ENCODE peak calls at places on chromosomes 1 and 21, in four cellular contexts. F is H1, R is IMR-90, W is GM12878. V is an unnamed sample.

GRCh38 chr1:100719490-100719889 is at the start of gene VCAM1:
- DNase-seq in W (peak), F (peak), R (peak), V (no peak)

GRCh38 chr1:207898836-207899235 is 12.1 kb downstream of the CD34 start:
- DNase-seq in R (no peak), F (no peak), W (no peak), V (no peak)

GRCh38 chr21:36117276-36117675 is 17.6 kb upstream of the CBR3 start:
- DNase-seq in F (no peak), W (no peak), R (no peak), V (no peak)

GRCh38 chr1:32612189-32612881 is 38.0 kb downstream of the ZBTB8OS start:
- DNase-seq in F (peak), W (no peak), R (peak), V (peak)

GRCh38 chr1:233518344-233518743 is 95.6 kb upstream of the KCNK1 start:
- DNase-seq in F (peak), W (no peak), R (no peak), V (peak)

GRCh38 chr21:46656820-46657219 is 21.3 kb downstream of the PRMT2 start:
- DNase-seq in R (no peak), F (no peak), W (no peak), V (no peak)

GRCh38 chr1:26015358-26015757 is 6.2 kb upstream of the EXTL1 start:
- DNase-seq in R (peak), W (no peak), F (no peak), V (no peak)

GRCh38 chr1:152543808-152544207 is 22.8 kb downstream of the LCE3E start:
- DNase-seq in R (no peak), F (no peak), W (no peak), V (peak)

GRCh38 chr1:109762039-109762585 is 1.6 kb downstream of the EPS8L3 start:
- DNase-seq in W (no peak), R (no peak), F (no peak), V (no peak)

GRCh38 chr21:37855568-37856391 is 60.5 kb downstream of the KCNJ6 start:
- DNase-seq in W (no peak), F (peak), R (peak), V (no peak)

GRCh38 chr1:228210076-228210651 is 2.3 kb downstream of the OBSCN start:
- DNase-seq in F (no peak), W (no peak), R (no peak), V (no peak)

GRCh38 chr1:87872189-87872588 is 543.5 kb downstream of the LMO4 start:
- DNase-seq in F (no peak), W (no peak), R (no peak), V (no peak)

GRCh38 chr1:204171751-204172178 is 5.6 kb upstream of the REN start:
- DNase-seq in F (no peak), W (no peak), R (peak), V (no peak)

GRCh38 chr1:159161719-159162026 is 9.7 kb upstream of the CADM3 start:
- DNase-seq in F (no peak), R (no peak), W (no peak), V (no peak)

GRCh38 chr1:2528016-2528415 is 1.6 kb upstream of the PANK4 start:
- DNase-seq in F (peak), W (no peak), R (no peak), V (no peak)

GRCh38 chr1:103509235-103509634 is 16.3 kb upstream of the RNPC3 start:
- DNase-seq in F (no peak), R (no peak), W (no peak), V (no peak)

GRCh38 chr1:45485949-45486348 is 5.0 kb downstream of the TESK2 start:
- DNase-seq in R (no peak), F (no peak), W (no peak), V (no peak)

GRCh38 chr1:8211620-8212442 is 106.1 kb upstream of the SLC45A1 start:
- DNase-seq in W (no peak), R (peak), F (no peak), V (no peak)

GRCh38 chr1:223189903-223190724 is 47.1 kb upstream of the TLR5 start:
- DNase-seq in R (peak), W (peak), F (peak), V (no peak)

DNA sequence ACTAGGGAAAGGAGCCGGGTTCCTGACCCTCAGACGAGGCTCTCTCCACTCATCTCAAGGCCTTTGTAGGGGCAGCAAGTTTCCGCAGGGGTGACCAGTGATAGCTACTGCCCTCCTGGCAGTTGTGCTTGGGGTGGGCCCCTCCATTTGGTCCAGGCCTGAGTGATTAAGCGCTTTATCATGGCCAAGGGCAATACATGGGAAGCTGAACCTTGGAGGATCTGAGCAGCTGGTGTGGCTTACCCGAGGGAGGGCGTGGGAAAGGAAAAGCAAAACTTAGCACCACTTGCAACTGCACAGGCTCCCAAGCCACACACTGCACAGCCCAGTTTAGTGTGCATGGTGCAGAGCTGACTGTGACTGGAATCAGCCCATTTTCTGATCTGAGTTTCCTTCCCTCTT is 47.8 kb downstream of the GADD45A start:
- DNase-seq in F (peak), W (peak), R (peak), V (no peak)
- TF ChIP-seq RFX5 in F (no peak), W (no peak), R (no peak), V (no peak)

GRCh38 chr21:33424214-33424613 is 21.0 kb downstream of the IFNGR2 start:
- DNase-seq in W (no peak), F (no peak), R (no peak), V (no peak)

GRCh38 chr21:33418686-33419085 is 15.5 kb downstream of the IFNGR2 start:
- DNase-seq in W (no peak), F (no peak), R (no peak), V (no peak)

GRCh38 chr21:33414926-33415325 is 11.7 kb downstream of the IFNGR2 start:
- DNase-seq in R (no peak), F (no peak), W (no peak), V (no peak)

GRCh38 chr21:33421713-33422393 is 18.6 kb downstream of the IFNGR2 start:
- DNase-seq in R (no peak), W (no peak), F (no peak), V (no peak)

GRCh38 chr21:33419538-33420123 is 16.4 kb downstream of the IFNGR2 start:
- DNase-seq in F (no peak), W (no peak), R (peak), V (no peak)
- TF ChIP-seq RFX5 in F (no peak), W (no peak), R (no peak), V (no peak)

GRCh38 chr1:1290238-1290731 is 10.0 kb downstream of the SCNN1D start:
- DNase-seq in F (peak), R (no peak), W (no peak), V (peak)
- TF ChIP-seq RFX5 in F (no peak), R (no peak), W (no peak), V (no peak)

DNA sequence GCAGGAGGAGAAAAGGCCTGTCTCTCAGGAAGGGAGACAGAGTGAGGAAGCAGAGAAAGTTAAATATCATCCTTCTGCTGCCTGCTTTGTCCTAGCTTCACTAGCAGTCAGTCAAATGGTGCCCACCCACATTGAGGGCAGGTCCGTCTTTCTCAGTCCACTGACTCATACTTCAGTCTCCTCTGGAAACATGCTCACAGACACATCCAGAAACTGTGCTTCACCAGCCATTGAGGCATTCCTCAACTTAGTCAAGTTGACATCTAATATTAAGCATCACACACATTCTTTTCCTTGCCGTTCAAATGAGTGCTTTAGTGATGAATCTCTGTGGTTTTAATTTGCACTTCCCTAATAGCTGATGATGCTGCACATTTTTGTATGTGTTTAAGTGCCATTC is 777.8 kb upstream of the PRMT6 start:
- DNase-seq in F (no peak), W (no peak), R (no peak), V (no peak)
- TF ChIP-seq RFX5 in F (no peak), W (no peak), R (no peak), V (no peak)

GRCh38 chr1:92409946-92410345 is 76.8 kb downstream of the GFI1 start:
- DNase-seq in R (no peak), F (no peak), W (no peak), V (no peak)

GRCh38 chr1:92411511-92411910 is 75.2 kb downstream of the GFI1 start:
- DNase-seq in R (peak), F (no peak), W (no peak), V (no peak)

GRCh38 chr1:92408825-92409224 is 77.9 kb downstream of the GFI1 start:
- DNase-seq in F (no peak), R (peak), W (no peak), V (no peak)

DNA sequence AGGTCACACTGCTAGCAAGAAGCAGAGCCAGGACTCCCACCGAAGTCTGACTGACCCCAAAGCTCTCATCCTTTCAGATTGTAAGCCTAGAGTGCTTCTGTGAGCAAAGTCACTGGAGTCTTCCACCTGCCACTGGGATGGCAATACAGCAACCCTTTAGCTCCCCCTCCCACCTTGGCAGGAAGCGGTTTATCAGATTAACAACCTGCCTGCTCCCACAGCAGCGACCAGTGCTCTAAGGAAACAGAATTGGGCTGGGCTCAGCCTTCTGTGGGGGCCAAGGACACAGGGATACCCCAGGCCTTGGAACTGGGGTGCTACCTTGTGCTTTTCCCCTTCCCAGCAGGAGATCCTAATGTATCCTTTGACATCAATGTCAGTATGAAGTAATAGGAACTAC is 76.0 kb downstream of the GFI1 start:
- DNase-seq in W (no peak), R (no peak), F (no peak), V (peak)
- TF ChIP-seq RFX5 in W (no peak), R (no peak), F (no peak), V (no peak)

GRCh38 chr1:27137544-27138075 is 17.3 kb downstream of the SLC9A1 start:
- DNase-seq in F (no peak), W (no peak), R (no peak), V (peak)
- TF ChIP-seq RFX5 in F (no peak), W (no peak), R (no peak), V (no peak)

GRCh38 chr1:119962296-119962968 is 66.1 kb upstream of the ADAM30 start:
- DNase-seq in R (no peak), F (no peak), W (no peak), V (no peak)

GRCh38 chr1:119968068-119968492 is 71.8 kb upstream of the ADAM30 start:
- DNase-seq in W (peak), F (peak), R (peak), V (peak)

GRCh38 chr1:119966020-119966419 is 69.7 kb upstream of the ADAM30 start:
- DNase-seq in R (peak), F (no peak), W (no peak), V (no peak)

GRCh38 chr1:119966681-119967080 is 70.4 kb upstream of the ADAM30 start:
- DNase-seq in W (no peak), R (no peak), F (no peak), V (no peak)

GRCh38 chr1:119964673-119965363 is 68.5 kb upstream of the ADAM30 start:
- DNase-seq in F (no peak), R (peak), W (no peak), V (no peak)
- TF ChIP-seq RFX5 in F (no peak), R (no peak), W (no peak), V (no peak)

GRCh38 chr21:45326169-45326833 is 38.6 kb upstream of the POFUT2 start:
- DNase-seq in F (no peak), W (no peak), R (peak), V (no peak)
- TF ChIP-seq RFX5 in F (no peak), W (no peak), R (no peak), V (no peak)